ENCODE peak calls at places on chromosomes 3 and 15, in four cellular contexts. R is H1, I is H9, X is IMR-90. H is an unnamed sample.
A peak's percentile ranks its signal among the peaks of the same experiment; 100 is the strongest.

GRCh38 chr3:143329567-143330164 is 210.1 kb downstream of the CHST2 start:
- DNase-seq in R (no peak), I (peak; percentile 33), X (no peak), H (peak; percentile 21)

GRCh38 chr3:11544413-11545181 is 99.1 kb downstream of the VGLL4 start:
- DNase-seq in R (no peak), I (no peak), X (peak; percentile 18), H (peak; percentile 40)

GRCh38 chr15:62902821-62903220 is 139.7 kb upstream of the TPM1 start:
- DNase-seq in R (no peak), I (peak; percentile 63), X (no peak), H (peak; percentile 78)

GRCh38 chr3:148211725-148212124 is 486.0 kb upstream of the AGTR1 start:
- DNase-seq in R (no peak), I (no peak), X (peak; percentile 17), H (no peak)

GRCh38 chr3:122067214-122067550 is 12.0 kb downstream of the CD86 start:
- DNase-seq in R (no peak), I (no peak), X (no peak), H (no peak)

GRCh38 chr3:135596563-135596962 is 369.0 kb upstream of the PPP2R3A start:
- DNase-seq in R (no peak), I (no peak), X (no peak), H (no peak)

GRCh38 chr15:58492661-58493397 is 61.0 kb downstream of the LIPC start:
- DNase-seq in R (no peak), I (no peak), X (peak; percentile 21), H (peak; percentile 50)

GRCh38 chr3:185423178-185423577 is 60.2 kb downstream of the MAP3K13 start:
- DNase-seq in R (no peak), I (no peak), X (peak; percentile 35), H (peak; percentile 18)

GRCh38 chr3:112718967-112719366 is 78.0 kb upstream of the CCDC80 start:
- DNase-seq in R (no peak), I (no peak), X (no peak), H (no peak)

GRCh38 chr15:77192451-77192850 is 121.5 kb upstream of the TSPAN3 start:
- DNase-seq in R (no peak), I (no peak), X (no peak), H (peak; percentile 8)

GRCh38 chr3:78258798-78259197 is 1218.9 kb downstream of the ROBO2 start:
- DNase-seq in R (no peak), I (no peak), X (peak; percentile 90), H (peak; percentile 75)

GRCh38 chr15:58269455-58270414 is 131.6 kb downstream of the AQP9 start:
- DNase-seq in R (no peak), I (peak; percentile 75), X (peak; percentile 71), H (peak; percentile 90)

GRCh38 chr3:169923831-169924230 is 12.5 kb downstream of the SAMD7 start:
- DNase-seq in R (no peak), I (no peak), X (no peak), H (no peak)

GRCh38 chr3:60399861-60400845 is 851.1 kb downstream of the FHIT start:
- DNase-seq in R (no peak), I (no peak), X (peak; percentile 3), H (peak; percentile 50)

GRCh38 chr3:48600711-48601621 is 5.8 kb upstream of the COL7A1 start:
- DNase-seq in R (no peak), I (no peak), X (no peak), H (no peak)

GRCh38 chr3:135637033-135637432 is 328.5 kb upstream of the PPP2R3A start:
- DNase-seq in R (no peak), I (no peak), X (no peak), H (no peak)

GRCh38 chr3:197512691-197513571 is 42.8 kb downstream of the BDH1 start:
- DNase-seq in R (no peak), I (no peak), X (no peak), H (no peak)

GRCh38 chr3:197510642-197511018 is 45.1 kb downstream of the BDH1 start:
- DNase-seq in R (no peak), I (no peak), X (no peak), H (no peak)

GRCh38 chr3:197513953-197514785 is 41.6 kb downstream of the BDH1 start:
- DNase-seq in R (no peak), I (peak; percentile 18), X (no peak), H (no peak)

GRCh38 chr3:197511130-197511529 is 44.6 kb downstream of the BDH1 start:
- DNase-seq in R (no peak), I (no peak), X (peak; percentile 63), H (no peak)

GRCh38 chr3:197511853-197512635 is 43.7 kb downstream of the BDH1 start:
- DNase-seq in R (no peak), I (peak; percentile 78), X (no peak), H (peak; percentile 65)
- H3K56ac ChIP-seq in R (no peak overlapping the region), I (no peak overlapping the region), X (no peak overlapping the region), H (peak overlapping the region; percentile 52)

GRCh38 chr15:70087708-70088352 is 9.9 kb downstream of the TLE3 start:
- DNase-seq in R (no peak), I (no peak), X (no peak), H (peak; percentile 48)

GRCh38 chr15:70084461-70084860 is 13.3 kb downstream of the TLE3 start:
- DNase-seq in R (no peak), I (no peak), X (no peak), H (no peak)

GRCh38 chr15:70088887-70089691 is 8.6 kb downstream of the TLE3 start:
- DNase-seq in R (no peak), I (no peak), X (peak; percentile 71), H (peak; percentile 95)

GRCh38 chr15:70088427-70088826 is 9.3 kb downstream of the TLE3 start:
- DNase-seq in R (no peak), I (no peak), X (no peak), H (no peak)

GRCh38 chr15:70086636-70087035 is 11.1 kb downstream of the TLE3 start:
- DNase-seq in R (no peak), I (no peak), X (no peak), H (no peak)
- H3K79me1 ChIP-seq in R (peaks cover 14% of the 10 kb centered on the region), I (peaks cover 11% of the 10 kb centered on the region), X (peaks cover 85% of the 10 kb centered on the region), H (peaks cover 46% of the 10 kb centered on the region)

DNA sequence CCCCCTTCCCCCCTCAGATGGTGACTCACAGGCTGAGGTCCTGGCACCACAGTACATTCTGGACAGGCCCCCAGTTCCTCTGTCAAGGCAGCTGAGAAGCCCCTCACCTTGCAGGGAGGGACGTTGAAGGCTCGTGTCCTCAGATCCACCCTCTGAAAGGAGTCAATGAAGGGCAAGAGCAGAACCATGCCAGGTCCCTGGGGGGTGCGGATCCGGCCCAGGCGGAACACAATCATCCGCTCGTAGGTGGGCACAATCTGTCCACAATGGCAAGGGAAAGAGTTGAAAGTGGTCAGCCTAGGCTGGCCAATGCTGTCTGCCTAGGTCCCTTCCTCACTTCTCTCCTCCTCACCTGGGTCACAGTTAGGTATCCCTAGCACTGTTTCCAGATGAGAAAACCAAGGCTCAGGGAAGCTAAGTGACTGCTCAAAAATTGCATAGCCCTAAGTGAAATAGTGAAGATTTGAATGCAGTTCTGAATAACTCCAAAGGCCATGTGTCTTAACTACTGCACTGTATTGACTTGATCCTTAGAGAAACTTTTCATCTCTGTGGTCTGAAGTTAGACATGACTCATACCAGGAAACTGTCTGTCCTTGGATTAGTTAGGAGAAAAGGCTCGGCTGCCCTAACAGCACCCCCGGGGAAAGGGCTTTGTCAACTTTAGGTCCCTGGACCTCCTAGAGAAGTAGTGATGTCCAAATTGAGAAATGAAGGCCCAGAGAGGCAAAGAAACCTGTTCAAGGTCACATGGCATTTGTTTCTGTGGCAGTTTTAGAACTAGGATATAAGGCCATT is 2.9 kb downstream of the STOML1 start:
- DNase-seq in R (no peak), I (no peak), X (peak; percentile 86), H (no peak)
- H2BK120ac ChIP-seq in R (no peak overlapping the region), I (no peak overlapping the region), X (peak overlapping the region; percentile 94), H (no peak overlapping the region)

GRCh38 chr3:71407833-71408232 is 175.7 kb downstream of the FOXP1 start:
- DNase-seq in R (no peak), I (no peak), X (no peak), H (no peak)
- H3K56ac ChIP-seq in R (no peak overlapping the region), I (no peak overlapping the region), X (no peak overlapping the region), H (peak overlapping the region; percentile 18)

GRCh38 chr3:9135930-9136525 is 113.4 kb downstream of the SRGAP3 start:
- DNase-seq in R (no peak), I (peak; percentile 85), X (no peak), H (peak; percentile 55)
- H3K79me1 ChIP-seq in R (no peaks in the 10 kb centered on the region), I (no peaks in the 10 kb centered on the region), X (no peaks in the 10 kb centered on the region), H (no peaks in the 10 kb centered on the region)

GRCh38 chr3:194142156-194142910 is 6.4 kb downstream of the HES1 start:
- DNase-seq in R (no peak), I (peak; percentile 14), X (no peak), H (peak; percentile 36)
- H2BK120ac ChIP-seq in R (peak overlapping the region; percentile 30), I (no peak overlapping the region), X (peak overlapping the region; percentile 60), H (peak overlapping the region; percentile 95)

H was measured in mesendoderm.